ENCODE peak calls at places on chromosomes 5 and 9, in seven cellular contexts. One of them, this sample, is unnamed. For H3K4me1, the result is how much of the 10 kb centered on the place peaks cover.

GRCh38 chr5:369151-369939 is 47.8 kb downstream of the AHRR start:
- DNase-seq in IMR-90: peak
- DNase-seq in mesendoderm: no peak
- DNase-seq in H9: peak
- DNase-seq in H1: peak
- DNase-seq in neuronal stem cell: no peak
- DNase-seq in trophoblast cell: no peak
- DNase-seq in this sample: no peak

GRCh38 chr5:5145651-5146529 is 5.8 kb downstream of the ADAMTS16 start:
- DNase-seq in IMR-90: peak
- DNase-seq in mesendoderm: no peak
- DNase-seq in H9: no peak
- DNase-seq in H1: no peak
- DNase-seq in neuronal stem cell: no peak
- DNase-seq in trophoblast cell: peak
- DNase-seq in this sample: peak

GRCh38 chr9:3525836-3526165 is at the start of gene RFX3:
- DNase-seq in IMR-90: peak
- DNase-seq in mesendoderm: peak
- DNase-seq in H9: peak
- DNase-seq in H1: no peak
- DNase-seq in neuronal stem cell: peak
- DNase-seq in trophoblast cell: peak
- DNase-seq in this sample: peak

GRCh38 chr9:136526625-136527066 is 19.2 kb downstream of the NOTCH1 start:
- DNase-seq in IMR-90: no peak
- DNase-seq in mesendoderm: peak
- DNase-seq in H9: no peak
- DNase-seq in H1: no peak
- DNase-seq in neuronal stem cell: no peak
- DNase-seq in trophoblast cell: no peak
- DNase-seq in this sample: no peak

GRCh38 chr9:111975709-111976108 is 79.1 kb downstream of the UGCG start:
- DNase-seq in IMR-90: no peak
- DNase-seq in mesendoderm: peak
- DNase-seq in H9: peak
- DNase-seq in H1: peak
- DNase-seq in neuronal stem cell: no peak
- DNase-seq in trophoblast cell: no peak
- DNase-seq in this sample: no peak

GRCh38 chr5:24832021-24832420 is 187.2 kb upstream of the CDH10 start:
- DNase-seq in IMR-90: no peak
- DNase-seq in mesendoderm: no peak
- DNase-seq in H9: no peak
- DNase-seq in H1: no peak
- DNase-seq in neuronal stem cell: no peak
- DNase-seq in trophoblast cell: no peak
- DNase-seq in this sample: no peak

GRCh38 chr5:36438765-36439501 is 137.2 kb upstream of the RANBP3L start:
- DNase-seq in IMR-90: no peak
- DNase-seq in mesendoderm: no peak
- DNase-seq in H9: no peak
- DNase-seq in H1: no peak
- DNase-seq in neuronal stem cell: no peak
- DNase-seq in trophoblast cell: no peak
- DNase-seq in this sample: no peak

GRCh38 chr9:14704281-14704680 is 11.0 kb upstream of the ZDHHC21 start:
- DNase-seq in IMR-90: no peak
- DNase-seq in mesendoderm: no peak
- DNase-seq in H9: no peak
- DNase-seq in H1: no peak
- DNase-seq in neuronal stem cell: no peak
- DNase-seq in trophoblast cell: no peak
- DNase-seq in this sample: no peak

GRCh38 chr9:86562691-86563090 is 208.5 kb upstream of the TUT7 start:
- DNase-seq in IMR-90: no peak
- DNase-seq in mesendoderm: no peak
- DNase-seq in H9: no peak
- DNase-seq in H1: no peak
- DNase-seq in neuronal stem cell: no peak
- DNase-seq in trophoblast cell: no peak
- DNase-seq in this sample: no peak

GRCh38 chr5:32422697-32423096 is 21.8 kb downstream of the ZFR start:
- DNase-seq in IMR-90: no peak
- DNase-seq in mesendoderm: no peak
- DNase-seq in H9: no peak
- DNase-seq in H1: no peak
- DNase-seq in neuronal stem cell: no peak
- DNase-seq in trophoblast cell: no peak
- DNase-seq in this sample: no peak

GRCh38 chr5:73823508-73823925 is 197.5 kb downstream of the ARHGEF28 start:
- DNase-seq in IMR-90: peak
- DNase-seq in mesendoderm: peak
- DNase-seq in H9: no peak
- DNase-seq in H1: no peak
- DNase-seq in neuronal stem cell: no peak
- DNase-seq in trophoblast cell: no peak
- DNase-seq in this sample: no peak

GRCh38 chr9:91727972-91728371 is 222.1 kb downstream of the ROR2 start:
- DNase-seq in IMR-90: no peak
- DNase-seq in mesendoderm: no peak
- DNase-seq in H9: no peak
- DNase-seq in H1: no peak
- DNase-seq in neuronal stem cell: no peak
- DNase-seq in trophoblast cell: no peak
- DNase-seq in this sample: no peak

GRCh38 chr9:110016340-110016739 is 191.6 kb downstream of the C9orf152 start:
- DNase-seq in IMR-90: peak
- DNase-seq in mesendoderm: no peak
- DNase-seq in H9: no peak
- DNase-seq in H1: no peak
- DNase-seq in neuronal stem cell: no peak
- DNase-seq in trophoblast cell: peak
- DNase-seq in this sample: peak

GRCh38 chr5:95668216-95668615 is 14.6 kb downstream of the SPATA9 start:
- DNase-seq in IMR-90: peak
- DNase-seq in mesendoderm: no peak
- DNase-seq in H9: no peak
- DNase-seq in H1: no peak
- DNase-seq in neuronal stem cell: no peak
- DNase-seq in trophoblast cell: no peak
- DNase-seq in this sample: no peak

GRCh38 chr9:94250456-94250855 is 8.6 kb upstream of the ZNF169 start:
- DNase-seq in IMR-90: no peak
- DNase-seq in mesendoderm: peak
- DNase-seq in H9: no peak
- DNase-seq in H1: no peak
- DNase-seq in neuronal stem cell: no peak
- DNase-seq in trophoblast cell: no peak
- DNase-seq in this sample: no peak

DNA sequence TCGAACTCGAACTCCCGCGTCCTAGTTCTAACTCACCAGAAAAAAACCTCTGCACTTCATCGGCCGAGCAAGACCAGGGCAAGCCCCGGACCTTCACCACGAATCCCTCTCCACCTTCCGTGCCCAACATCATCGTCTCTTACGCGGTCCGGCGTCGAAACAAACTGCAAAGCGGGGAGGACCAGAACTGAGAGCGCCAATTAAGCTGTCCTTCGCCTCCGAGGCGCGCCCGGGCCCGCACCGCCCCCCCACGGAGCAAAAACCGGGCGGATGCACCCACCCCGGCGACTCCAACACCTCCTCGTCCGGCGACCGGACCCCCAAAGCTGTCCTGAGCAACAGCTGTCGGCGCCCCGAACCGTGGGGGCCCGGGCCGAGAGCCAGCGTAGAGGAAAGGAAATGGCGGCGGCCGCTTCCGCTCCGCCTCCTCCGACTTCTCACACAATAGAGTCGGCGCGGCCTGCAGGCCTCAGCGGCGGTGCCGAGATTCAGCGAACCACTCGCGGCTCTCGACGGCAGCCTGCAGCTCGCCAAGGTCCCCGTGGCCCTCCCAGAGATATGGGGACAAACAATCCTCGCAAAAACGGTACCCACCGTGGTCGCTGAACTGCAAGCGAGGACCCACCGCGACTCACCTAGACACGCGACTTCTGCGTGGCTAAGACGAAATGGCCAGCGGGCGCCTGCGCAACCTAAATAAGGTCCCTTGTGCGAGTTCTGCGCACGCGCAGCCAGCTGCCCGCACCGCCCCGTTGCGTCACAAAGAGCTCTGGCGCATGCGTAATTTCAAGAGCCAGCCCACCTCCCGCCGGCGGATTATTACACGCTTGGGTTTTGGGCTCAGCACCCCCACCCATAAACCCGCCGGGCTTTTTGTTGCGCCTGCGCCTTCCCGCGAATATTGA is at the start of gene HNRNPH1:
- DNase-seq in IMR-90: peak
- DNase-seq in mesendoderm: peak
- DNase-seq in H9: peak
- DNase-seq in H1: peak
- DNase-seq in neuronal stem cell: peak
- DNase-seq in trophoblast cell: peak
- DNase-seq in this sample: peak
- H3K4me1 ChIP-seq in IMR-90: under half
- H3K4me1 ChIP-seq in mesendoderm: under half
- H3K4me1 ChIP-seq in H9: under half
- H3K4me1 ChIP-seq in H1: under half
- H3K4me1 ChIP-seq in neuronal stem cell: under half
- H3K4me1 ChIP-seq in trophoblast cell: under half
- H3K4me1 ChIP-seq in this sample: under half

DNA sequence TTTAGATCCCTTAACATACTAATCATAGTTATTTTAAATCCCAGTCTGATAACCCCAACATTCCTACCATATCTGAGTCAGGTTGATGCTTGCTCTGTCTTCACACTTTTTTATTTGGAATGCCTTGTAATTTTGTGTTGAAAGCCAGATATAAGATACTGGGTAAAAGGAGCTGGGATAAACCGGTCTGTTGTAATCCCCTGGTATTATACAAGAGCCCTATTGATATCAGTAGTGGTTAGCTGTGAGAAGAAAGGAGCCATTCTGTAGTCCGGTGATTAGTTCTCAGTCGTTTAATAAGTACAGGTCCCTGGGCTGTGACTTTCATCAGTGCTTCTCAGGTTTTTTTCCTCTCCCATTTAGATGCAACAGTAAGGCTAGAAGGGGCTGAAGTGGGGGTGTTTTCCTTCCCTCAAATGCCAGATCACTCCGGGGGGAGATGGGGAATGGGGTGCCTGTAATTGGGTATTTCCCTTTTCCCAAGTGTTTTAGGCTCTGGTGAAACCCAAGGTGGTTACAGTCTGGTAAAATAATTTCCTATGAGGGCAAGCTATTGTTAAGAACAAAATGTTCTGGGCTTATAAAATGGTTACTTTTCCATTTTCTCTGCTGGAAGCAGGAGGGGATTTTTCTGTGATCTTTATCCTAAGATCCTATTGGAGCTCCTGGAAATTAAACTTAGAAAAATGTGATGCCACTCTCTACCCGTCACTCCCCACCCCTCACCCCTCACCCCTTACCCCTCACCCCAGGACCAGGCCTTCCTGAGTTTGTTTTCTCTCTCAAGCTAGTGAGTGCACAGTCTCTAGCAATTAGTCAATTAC is 72.7 kb downstream of the KCNN2 start:
- DNase-seq in IMR-90: peak
- DNase-seq in mesendoderm: peak
- DNase-seq in H9: no peak
- DNase-seq in H1: no peak
- DNase-seq in neuronal stem cell: no peak
- DNase-seq in trophoblast cell: no peak
- DNase-seq in this sample: no peak
- H4K8ac ChIP-seq in IMR-90: no peak
- H4K8ac ChIP-seq in mesendoderm: no peak
- H4K8ac ChIP-seq in H9: no peak
- H4K8ac ChIP-seq in H1: no peak
- H4K8ac ChIP-seq in neuronal stem cell: no peak
- H4K8ac ChIP-seq in trophoblast cell: no peak
- H4K8ac ChIP-seq in this sample: no peak

DNA sequence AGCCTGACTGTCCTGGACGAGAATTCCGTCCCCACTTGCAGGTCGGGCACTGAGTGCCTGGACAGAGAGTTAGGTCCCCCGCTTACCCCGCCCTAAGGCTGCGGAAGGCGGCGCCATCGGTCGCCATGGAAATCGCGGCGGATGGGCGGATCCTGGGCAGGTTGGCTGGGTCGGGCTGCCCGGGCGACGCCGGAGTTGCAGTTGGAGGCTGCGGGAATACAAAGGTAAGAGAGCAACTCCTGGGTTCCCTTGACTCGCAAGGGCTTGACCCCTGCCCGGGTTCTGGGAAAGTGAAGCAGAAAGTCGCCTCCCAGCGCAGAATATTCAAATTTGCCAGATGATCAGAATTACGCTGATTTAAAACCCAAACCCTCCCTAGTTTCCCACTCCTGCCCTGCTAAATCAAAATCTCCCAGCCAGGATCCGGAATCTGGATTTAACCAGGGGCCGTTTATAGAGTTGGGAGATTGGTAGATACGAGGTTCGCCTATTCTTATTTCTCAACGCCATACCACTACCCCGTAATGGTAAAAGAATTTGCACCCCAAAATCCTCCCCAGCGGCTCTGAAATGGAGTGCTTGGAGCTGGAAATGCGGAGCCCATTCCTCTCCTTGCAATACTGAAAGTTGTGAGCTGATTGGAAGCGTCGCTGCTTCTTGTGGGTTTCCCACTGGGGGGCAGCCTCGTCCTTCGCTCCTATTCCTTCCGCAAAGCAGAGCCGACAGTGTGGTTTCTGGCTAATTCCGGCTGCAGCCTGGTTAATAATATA is 156.4 kb upstream of the RASEF start:
- DNase-seq in IMR-90: peak
- DNase-seq in mesendoderm: peak
- DNase-seq in H9: peak
- DNase-seq in H1: peak
- DNase-seq in neuronal stem cell: peak
- DNase-seq in trophoblast cell: peak
- DNase-seq in this sample: peak
- H3K9ac ChIP-seq in IMR-90: peak
- H3K9ac ChIP-seq in mesendoderm: peak
- H3K9ac ChIP-seq in H9: peak
- H3K9ac ChIP-seq in H1: no peak
- H3K9ac ChIP-seq in neuronal stem cell: no peak
- H3K9ac ChIP-seq in trophoblast cell: no peak
- H3K9ac ChIP-seq in this sample: peak

DNA sequence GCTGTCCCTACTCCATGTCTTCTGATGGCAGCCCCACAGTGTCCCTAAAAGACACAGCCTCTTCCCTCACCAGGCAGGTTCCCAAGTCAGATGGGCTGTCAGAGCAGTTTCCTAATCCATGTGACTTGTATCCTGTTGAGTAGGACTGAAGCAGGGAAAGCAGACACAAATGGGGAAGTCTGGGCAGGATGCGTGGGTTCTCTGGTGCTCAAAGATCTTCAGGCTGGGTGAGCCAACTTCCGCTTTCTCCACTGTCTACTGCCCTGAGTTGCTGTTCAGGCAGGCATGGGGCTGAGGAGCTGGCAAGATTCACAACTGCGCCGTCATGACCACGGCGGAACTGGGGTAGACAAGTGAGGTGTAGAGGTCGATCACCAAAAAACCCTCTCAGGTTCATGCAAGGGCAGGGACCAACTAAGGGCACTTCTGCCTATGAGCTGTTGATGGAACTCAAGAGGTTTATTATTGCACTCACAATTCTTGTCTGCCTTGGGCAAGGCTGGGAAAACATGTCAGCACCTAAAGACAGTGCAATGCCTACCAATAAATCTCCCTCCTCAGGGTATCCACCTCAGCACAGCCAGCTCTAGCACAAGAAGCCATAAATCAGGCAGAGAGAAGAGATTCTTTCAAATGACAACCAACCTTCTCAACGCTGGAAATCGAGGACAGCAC is 83.4 kb downstream of the RAPGEF1 start:
- DNase-seq in IMR-90: no peak
- DNase-seq in mesendoderm: no peak
- DNase-seq in H9: no peak
- DNase-seq in H1: no peak
- DNase-seq in neuronal stem cell: no peak
- DNase-seq in trophoblast cell: peak
- DNase-seq in this sample: no peak
- H3K4me1 ChIP-seq in IMR-90: under half
- H3K4me1 ChIP-seq in mesendoderm: under half
- H3K4me1 ChIP-seq in H9: under half
- H3K4me1 ChIP-seq in H1: under half
- H3K4me1 ChIP-seq in neuronal stem cell: under half
- H3K4me1 ChIP-seq in trophoblast cell: under half
- H3K4me1 ChIP-seq in this sample: under half

This sample was measured in mesenchymal stem cell.